ENCODE peak calls at places on chromosome 19, in five cellular contexts. G is H9, K is H1, C is neuronal stem cell, X is mesenchymal stem cell. A is an unnamed sample.

GRCh38 chr19:5953034-5953589 is 24.8 kb downstream of the RANBP3 start:
- DNase-seq in K (no peak), X (peak; percentile 45), G (no peak), C (no peak), A (no peak)

GRCh38 chr19:39276740-39277139 is 8.5 kb downstream of the IFNL2 start:
- DNase-seq in C (no peak), G (no peak), K (no peak), X (no peak), A (no peak)

GRCh38 chr19:10074153-10074552 is 12.0 kb upstream of the SHFL start:
- DNase-seq in C (no peak), K (no peak), G (no peak), X (peak; percentile 24), A (no peak)

GRCh38 chr19:46374526-46375475 is 27.9 kb downstream of the PPP5C start:
- DNase-seq in K (no peak), C (no peak), G (peak; percentile 18), X (no peak), A (no peak)

GRCh38 chr19:43675269-43675879 is 5.4 kb upstream of the PLAUR start:
- DNase-seq in G (no peak), X (peak; percentile 19), K (no peak), C (no peak), A (peak; percentile 18)

GRCh38 chr19:50315773-50316448 is 13.3 kb downstream of the KCNC3 start:
- DNase-seq in X (no peak), C (no peak), G (peak; percentile 84), K (peak; percentile 83), A (no peak)

GRCh38 chr19:7743425-7743841 is 3.9 kb downstream of the CD209 start:
- DNase-seq in K (no peak), X (no peak), G (no peak), C (no peak), A (no peak)

GRCh38 chr19:5292453-5292842 is 48.2 kb downstream of the PTPRS start:
- DNase-seq in X (no peak), K (no peak), C (no peak), G (no peak), A (no peak)

GRCh38 chr19:41308450-41309224 is 1.3 kb upstream of the CCDC97 start:
- DNase-seq in C (peak; percentile 93), X (peak; percentile 94), K (peak; percentile 100), G (peak; percentile 93), A (peak; percentile 90)

GRCh38 chr19:15294591-15294990 is 37.7 kb downstream of the BRD4 start:
- DNase-seq in G (no peak), C (no peak), X (no peak), K (no peak), A (no peak)

GRCh38 chr19:4140237-4140711 is 13.2 kb upstream of the CREB3L3 start:
- DNase-seq in K (peak; percentile 72), C (peak; percentile 56), X (peak; percentile 79), G (peak; percentile 75), A (peak; percentile 72)

GRCh38 chr19:4909897-4910593 is 744 bp downstream of the UHRF1 start:
- DNase-seq in K (peak; percentile 92), X (peak; percentile 92), C (peak; percentile 93), G (peak; percentile 90), A (peak; percentile 57)

GRCh38 chr19:33988601-33989000 is 183.7 kb upstream of the LSM14A start:
- DNase-seq in G (no peak), K (no peak), C (no peak), X (no peak), A (peak; percentile 4)

GRCh38 chr19:3949294-3949693 is 16.4 kb downstream of the NMRK2 start:
- DNase-seq in X (no peak), C (no peak), G (no peak), K (no peak), A (no peak)

GRCh38 chr19:20179946-20180345 is 12.9 kb downstream of the ZNF486 start:
- DNase-seq in K (no peak), X (no peak), C (no peak), G (no peak), A (no peak)

GRCh38 chr19:44848036-44848804 is 2.1 kb downstream of the NECTIN2 start:
- DNase-seq in C (peak; percentile 24), X (peak; percentile 90), G (peak; percentile 67), K (peak; percentile 66), A (peak; percentile 62)

GRCh38 chr19:38812841-38813320 is at the start of gene LGALS4:
- DNase-seq in G (no peak), C (no peak), K (no peak), X (no peak), A (no peak)

GRCh38 chr19:5308471-5309437 is 31.9 kb downstream of the PTPRS start:
- DNase-seq in K (no peak), C (no peak), G (no peak), X (no peak), A (no peak)

DNA sequence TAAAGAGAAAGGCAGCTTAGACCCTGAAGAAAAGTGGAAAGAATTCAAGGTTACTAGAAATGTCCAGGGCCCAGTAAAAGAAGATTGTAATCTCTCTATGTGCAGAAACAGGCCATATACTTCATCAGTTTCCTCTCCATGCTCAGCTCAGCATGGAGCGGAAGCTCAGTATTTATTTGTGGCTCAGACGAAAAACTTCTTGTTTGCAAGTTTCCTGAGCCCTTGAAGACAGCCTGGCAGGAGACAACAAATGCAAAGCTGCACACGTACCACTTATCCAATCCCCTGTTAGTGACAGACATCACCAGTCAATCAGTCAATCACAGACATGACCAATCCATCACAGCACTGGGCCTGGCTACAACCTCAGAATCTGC is 8.1 kb upstream of the KLF2 start:
- DNase-seq in C (no peak), X (no peak), G (no peak), K (no peak), A (no peak)
- H3K14ac ChIP-seq in C (no peak overlapping the region), X (no peak overlapping the region), G (no peak overlapping the region), K (no peak overlapping the region), A (no peak overlapping the region)

DNA sequence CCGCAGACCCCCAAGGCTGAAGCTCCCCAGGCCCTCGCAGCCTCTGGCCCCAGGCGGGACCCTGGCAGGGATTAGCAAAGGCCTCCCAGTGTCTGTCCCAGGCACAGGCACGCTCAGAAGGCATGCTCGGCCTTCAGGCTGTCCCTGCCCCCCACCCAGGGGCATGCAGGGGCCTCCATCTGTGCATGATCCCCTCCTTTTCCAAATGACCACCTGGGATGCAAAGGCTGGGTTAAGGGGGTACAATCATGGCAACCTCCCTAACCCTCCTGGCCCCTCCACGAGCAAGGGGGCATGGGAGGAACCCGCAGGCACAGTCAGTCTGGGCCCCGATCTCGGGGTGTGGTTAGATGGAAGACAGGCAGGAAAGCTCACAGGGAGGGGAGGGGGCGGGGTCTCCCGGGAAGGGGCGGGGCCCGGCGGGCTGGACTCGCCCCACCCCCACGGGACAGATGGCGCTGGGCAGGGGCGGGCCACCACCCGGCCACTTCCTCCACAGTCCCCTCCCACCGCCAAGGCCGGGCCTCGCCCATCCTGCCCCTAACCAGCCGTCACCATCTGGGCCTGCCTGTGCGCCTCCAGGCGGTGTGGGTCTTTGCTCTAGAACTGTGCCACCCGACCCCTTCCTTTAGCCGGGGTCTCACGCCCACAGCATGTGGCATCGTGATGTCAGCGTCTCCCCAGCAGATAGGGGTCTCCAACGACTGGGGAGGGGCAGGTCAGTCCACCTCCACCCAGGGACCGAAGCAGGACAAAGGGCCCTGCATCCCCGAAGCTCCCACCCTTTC is 7.0 kb upstream of the REXO1 start:
- DNase-seq in C (peak; percentile 77), K (peak; percentile 89), G (peak; percentile 98), X (peak; percentile 93), A (peak; percentile 62)
- H2BK12ac ChIP-seq in C (peak overlapping the region; percentile 73), K (peak overlapping the region; percentile 90), G (no peak overlapping the region), X (peak overlapping the region; percentile 92), A (peak overlapping the region; percentile 10)

GRCh38 chr19:12789904-12790619 is 1.2 kb upstream of the JUNB start:
- DNase-seq in K (peak; percentile 97), X (peak; percentile 98), C (peak; percentile 95), G (peak; percentile 98), A (peak; percentile 91)
- H3K4ac ChIP-seq in K (no peak overlapping the region), X (peak overlapping the region; percentile 96), C (no peak overlapping the region), G (no peak overlapping the region), A (peak overlapping the region; percentile 57)

GRCh38 chr19:57348136-57348535 is 2.9 kb upstream of the ZNF304 start:
- DNase-seq in C (no peak), K (no peak), G (no peak), X (peak; percentile 71), A (no peak)
- H3K14ac ChIP-seq in C (no peak overlapping the region), K (no peak overlapping the region), G (no peak overlapping the region), X (no peak overlapping the region), A (no peak overlapping the region)

GRCh38 chr19:1390594-1391423 is 7.1 kb downstream of the NDUFS7 start:
- DNase-seq in K (no peak), X (no peak), G (no peak), C (no peak), A (no peak)
- H2BK12ac ChIP-seq in K (no peak overlapping the region), X (no peak overlapping the region), G (no peak overlapping the region), C (no peak overlapping the region), A (no peak overlapping the region)

DNA sequence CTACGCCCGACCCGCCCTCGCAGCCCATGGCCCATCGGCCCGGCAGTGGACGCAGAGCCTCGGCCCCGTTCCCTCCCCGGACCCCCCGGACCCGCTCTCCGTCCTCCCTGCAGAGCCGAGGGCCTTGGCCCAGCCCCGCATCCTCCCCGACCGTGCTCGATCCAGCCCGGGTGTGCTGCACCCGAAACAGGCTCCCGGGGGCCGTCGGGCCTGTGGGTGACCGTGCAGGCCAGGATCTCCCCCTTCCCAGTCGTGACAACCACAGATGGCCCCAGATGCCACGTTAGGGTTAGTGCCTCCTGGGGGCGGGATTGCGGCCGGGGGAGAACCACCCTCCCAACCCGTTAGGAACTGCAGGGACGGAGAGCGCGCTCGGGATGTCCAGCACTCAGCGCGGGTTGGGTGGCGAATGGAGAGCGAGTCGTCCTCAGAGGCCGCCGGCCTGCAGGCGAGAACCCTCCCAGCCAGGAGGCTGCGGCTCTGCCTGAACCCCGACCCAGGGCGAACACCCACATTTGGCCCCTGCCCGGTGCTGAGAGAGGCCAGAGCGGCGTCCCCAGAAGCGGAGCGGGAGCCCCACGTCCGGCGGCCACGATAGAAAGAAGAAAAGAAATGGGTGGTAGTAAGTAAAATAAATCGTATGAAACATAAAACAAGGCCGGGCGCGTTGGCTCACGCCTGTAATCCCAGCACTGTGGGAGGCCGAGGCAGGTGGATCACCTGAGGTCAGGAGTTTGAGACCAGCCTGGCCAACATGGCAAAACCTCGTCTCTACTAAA is 6.7 kb upstream of the MADCAM1 start:
- DNase-seq in G (peak; percentile 64), C (no peak), X (peak; percentile 64), K (peak; percentile 73), A (no peak)
- H3K4ac ChIP-seq in G (no peak overlapping the region), C (peak overlapping the region; percentile 89), X (peak overlapping the region; percentile 84), K (no peak overlapping the region), A (peak overlapping the region; percentile 18)